ENCODE peak calls at places on chromosomes 1 and 21, in four cellular contexts. One of them, this sample, is unnamed.

GRCh38 chr21:42520628-42521253 is 7.1 kb downstream of the SLC37A1 start:
- DNase-seq in K562: peak; percentile 68
- DNase-seq in HepG2: no peak
- DNase-seq in GM12878: no peak
- DNase-seq in this sample: peak; percentile 65

GRCh38 chr21:29360799-29361765 is 62.4 kb downstream of the BACH1 start:
- DNase-seq in GM12878: no peak
- DNase-seq in K562: no peak
- DNase-seq in HepG2: no peak
- DNase-seq in this sample: no peak

GRCh38 chr1:33578557-33579448 is 106.4 kb downstream of the ZSCAN20 start:
- DNase-seq in HepG2: no peak
- DNase-seq in GM12878: no peak
- DNase-seq in K562: no peak
- DNase-seq in this sample: no peak

GRCh38 chr1:12552951-12553921 is 64.8 kb downstream of the DHRS3 start:
- DNase-seq in GM12878: no peak
- DNase-seq in HepG2: peak; percentile 36
- DNase-seq in K562: no peak
- DNase-seq in this sample: no peak

GRCh38 chr1:213292653-213293052 is 241.6 kb downstream of the RPS6KC1 start:
- DNase-seq in HepG2: no peak
- DNase-seq in GM12878: no peak
- DNase-seq in K562: no peak
- DNase-seq in this sample: no peak

GRCh38 chr1:92486251-92487077 is at the start of gene GFI1:
- DNase-seq in K562: no peak
- DNase-seq in HepG2: peak; percentile 49
- DNase-seq in GM12878: no peak
- DNase-seq in this sample: no peak

GRCh38 chr1:8598060-8598724 is 219.2 kb downstream of the RERE start:
- DNase-seq in GM12878: no peak
- DNase-seq in K562: no peak
- DNase-seq in HepG2: peak; percentile 6
- DNase-seq in this sample: no peak

GRCh38 chr1:229888561-229889001 is 178.5 kb upstream of the GALNT2 start:
- DNase-seq in HepG2: no peak
- DNase-seq in GM12878: no peak
- DNase-seq in K562: no peak
- DNase-seq in this sample: peak; percentile 7

GRCh38 chr1:211951856-211952255 is 83.5 kb downstream of the INTS7 start:
- DNase-seq in HepG2: peak; percentile 43
- DNase-seq in K562: no peak
- DNase-seq in GM12878: no peak
- DNase-seq in this sample: no peak

GRCh38 chr1:205588691-205589445 is 42.9 kb downstream of the ELK4 start:
- DNase-seq in HepG2: peak; percentile 33
- DNase-seq in K562: peak; percentile 71
- DNase-seq in GM12878: no peak
- DNase-seq in this sample: peak; percentile 64

GRCh38 chr1:170377896-170378634 is 153.9 kb upstream of the GORAB start:
- DNase-seq in GM12878: no peak
- DNase-seq in K562: no peak
- DNase-seq in HepG2: no peak
- DNase-seq in this sample: no peak

DNA sequence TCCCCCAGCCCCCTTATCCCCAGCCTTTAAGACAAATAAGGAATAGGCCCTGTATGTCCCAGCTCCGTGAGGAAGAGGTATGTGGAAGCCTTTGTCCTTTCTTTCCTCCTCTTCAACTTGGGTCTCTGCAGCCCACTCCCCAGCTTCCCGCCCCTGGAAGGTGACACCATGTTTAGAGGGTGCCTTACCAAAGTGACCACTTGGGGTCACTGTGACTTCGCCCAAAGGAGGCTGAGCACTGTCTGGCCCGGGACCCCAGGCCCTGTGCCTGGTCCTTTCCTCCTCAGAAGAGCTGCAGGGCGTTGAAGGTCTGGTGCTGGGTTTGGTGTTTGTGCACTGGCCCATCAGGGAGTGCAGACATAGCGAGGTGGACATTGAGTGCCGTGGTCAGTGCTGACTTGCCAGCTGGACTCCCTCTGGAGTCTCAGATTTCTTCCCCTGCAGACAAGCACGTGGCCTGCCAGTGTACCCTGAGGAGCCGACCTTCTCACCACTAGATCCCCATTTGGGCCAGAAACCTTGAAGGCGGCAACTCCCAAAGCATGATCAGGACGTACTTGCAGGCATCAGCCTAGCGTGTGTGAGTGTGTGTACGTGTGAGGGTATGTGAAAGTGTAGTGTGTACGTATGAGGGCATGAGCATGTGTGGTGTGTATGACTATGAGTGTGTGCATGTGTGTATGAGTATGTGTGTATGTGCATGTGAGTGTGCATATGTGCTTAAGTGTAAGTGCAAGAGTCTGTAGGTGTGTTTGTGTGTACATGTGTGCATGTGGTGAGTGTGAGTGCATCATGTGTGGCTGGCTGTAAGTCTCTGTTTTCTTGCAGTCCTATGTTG is 181.4 kb upstream of the KIAA0040 start:
- DNase-seq in HepG2: peak; percentile 16
- DNase-seq in K562: peak; percentile 81
- DNase-seq in GM12878: no peak
- DNase-seq in this sample: peak; percentile 85
- TF ChIP-seq CBX5 in HepG2: no peak
- TF ChIP-seq CBX5 in K562: no peak
- TF ChIP-seq CBX5 in GM12878: no peak
- TF ChIP-seq CBX5 in this sample: no peak

DNA sequence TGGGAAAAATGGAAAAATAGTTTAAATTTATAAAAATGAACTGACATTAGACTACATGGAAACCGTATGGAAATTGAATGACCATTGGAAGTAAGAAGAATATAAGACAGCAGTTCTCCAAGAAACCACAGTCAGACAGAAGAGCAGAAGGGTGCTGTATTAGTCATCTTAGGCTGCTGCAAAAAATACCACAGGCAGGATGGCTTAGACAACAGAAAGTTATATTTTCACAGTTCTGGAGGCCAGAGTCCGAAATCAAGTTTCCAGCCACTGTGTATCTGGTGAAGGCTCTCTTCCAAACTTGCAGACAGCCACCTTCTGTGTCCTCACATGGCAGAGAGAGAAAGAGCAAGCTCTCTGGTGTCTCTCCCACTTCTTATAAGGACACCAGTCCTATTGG is 175.2 kb downstream of the DSCAM start:
- DNase-seq in GM12878: no peak
- DNase-seq in K562: no peak
- DNase-seq in HepG2: no peak
- DNase-seq in this sample: no peak
- TF ChIP-seq CBX5 in GM12878: no peak
- TF ChIP-seq CBX5 in K562: no peak
- TF ChIP-seq CBX5 in HepG2: no peak
- TF ChIP-seq CBX5 in this sample: no peak

DNA sequence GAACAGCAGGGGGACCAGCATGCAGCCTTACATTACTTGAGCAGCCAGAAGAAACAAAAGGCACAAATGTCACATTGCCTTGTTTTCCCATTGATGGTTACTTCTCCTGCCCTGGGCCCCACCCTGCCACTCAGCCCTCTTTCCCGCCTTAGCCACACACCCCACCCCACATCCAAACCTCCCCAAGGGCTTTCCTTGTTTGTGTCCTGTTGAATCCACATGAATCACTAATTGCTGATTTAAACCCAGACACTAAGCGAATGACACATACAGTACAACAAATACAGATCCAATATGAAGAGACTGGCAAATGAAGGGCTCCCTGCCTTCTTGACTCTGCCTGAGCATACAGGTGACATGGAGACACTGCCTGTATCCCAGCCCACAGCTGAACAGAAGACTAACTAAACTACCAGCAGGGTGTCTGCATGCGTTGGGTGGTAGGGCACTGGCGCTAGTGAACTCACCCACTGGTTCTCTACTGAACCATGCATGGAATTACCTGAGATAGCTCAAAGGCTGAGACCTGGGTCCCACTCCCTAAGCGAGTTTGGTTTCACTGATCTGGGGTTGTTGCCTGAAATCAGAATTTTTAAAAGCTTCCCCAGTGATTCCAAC is 3.1 kb downstream of the IGSF3 start:
- DNase-seq in K562: no peak
- DNase-seq in GM12878: no peak
- DNase-seq in HepG2: no peak
- DNase-seq in this sample: no peak
- TF ChIP-seq CBX5 in K562: no peak
- TF ChIP-seq CBX5 in GM12878: no peak
- TF ChIP-seq CBX5 in HepG2: no peak
- TF ChIP-seq CBX5 in this sample: no peak

GRCh38 chr1:96508226-96508625 is 213.4 kb upstream of the PTBP2 start:
- DNase-seq in GM12878: no peak
- DNase-seq in HepG2: no peak
- DNase-seq in K562: no peak
- DNase-seq in this sample: no peak
- TF ChIP-seq CBX5 in GM12878: no peak
- TF ChIP-seq CBX5 in HepG2: no peak
- TF ChIP-seq CBX5 in K562: no peak
- TF ChIP-seq CBX5 in this sample: no peak

DNA sequence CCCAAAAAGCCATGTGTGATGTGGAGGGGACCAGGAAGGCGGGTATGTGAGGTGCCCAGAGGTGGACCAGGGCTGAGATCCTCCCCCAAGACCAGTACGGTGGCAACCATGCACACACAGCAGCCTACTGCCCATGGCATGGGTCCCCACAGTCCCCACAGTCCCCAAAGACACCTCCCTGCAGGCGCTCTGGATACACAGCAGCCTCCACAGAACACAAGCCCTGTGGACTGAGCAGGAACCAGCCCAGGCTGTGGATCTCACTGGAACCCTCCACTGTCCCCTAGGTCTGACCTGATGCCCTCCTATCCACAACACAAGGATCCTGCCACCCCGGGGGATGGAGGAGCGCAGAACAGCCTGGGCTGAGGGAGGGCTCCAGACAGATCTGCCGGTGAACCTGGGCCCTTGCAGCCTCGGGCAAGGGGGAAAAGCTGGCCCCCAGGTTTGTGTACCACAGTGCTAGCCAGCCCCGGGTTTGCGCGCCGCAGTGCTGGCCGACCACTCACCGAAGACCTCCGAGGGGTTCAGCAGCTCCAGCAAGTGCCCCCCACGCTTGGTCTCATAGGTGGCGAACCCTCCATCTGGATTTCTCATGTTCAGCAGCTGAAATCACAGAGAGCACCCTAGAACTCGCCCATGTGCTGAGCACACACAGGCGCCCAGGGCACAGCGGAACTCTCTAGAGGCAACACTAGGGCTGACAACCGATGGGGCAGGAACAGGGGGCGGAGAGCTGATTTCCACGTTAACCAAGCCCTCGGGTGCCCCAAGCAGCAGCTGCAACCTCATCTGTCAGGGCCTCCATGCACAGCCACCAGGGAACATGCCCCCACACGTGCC is 22.1 kb upstream of the SPATC1L start:
- DNase-seq in HepG2: no peak
- DNase-seq in K562: no peak
- DNase-seq in GM12878: no peak
- DNase-seq in this sample: no peak
- TF ChIP-seq CBX5 in HepG2: no peak
- TF ChIP-seq CBX5 in K562: no peak
- TF ChIP-seq CBX5 in GM12878: no peak
- TF ChIP-seq CBX5 in this sample: no peak

This sample was measured in H1.